ENCODE peak calls at places on chromosomes 3 and 15, in four cellular contexts. Z, B, V and W are unnamed samples.

GRCh38 chr3:183244219-183244618 is 8.8 kb upstream of the B3GNT5 start:
- DNase-seq in Z (peak), B (no peak), V (no peak), W (no peak)

GRCh38 chr15:38195191-38195901 is 57.3 kb upstream of the SPRED1 start:
- DNase-seq in Z (peak), B (no peak), V (no peak), W (no peak)

GRCh38 chr3:103137830-103138229 is 703.0 kb downstream of the ZPLD1 start:
- DNase-seq in Z (no peak), B (no peak), V (no peak), W (no peak)

GRCh38 chr3:46846624-46847542 is 16.4 kb downstream of the MYL3 start:
- DNase-seq in Z (no peak), B (no peak), V (no peak), W (no peak)

GRCh38 chr3:59812778-59813558 is 763.1 kb upstream of the CFAP20DC start:
- DNase-seq in Z (no peak), B (no peak), V (no peak), W (no peak)

GRCh38 chr3:48157950-48158376 is 30.3 kb downstream of the CDC25A start:
- DNase-seq in Z (peak), B (peak), V (peak), W (peak)

GRCh38 chr3:18389108-18389733 is 35.9 kb downstream of the SATB1 start:
- DNase-seq in Z (peak), B (no peak), V (no peak), W (peak)

GRCh38 chr3:165817160-165817709 is 20.0 kb downstream of the BCHE start:
- DNase-seq in Z (no peak), B (no peak), V (no peak), W (no peak)

GRCh38 chr15:69556344-69556743 is 103.7 kb downstream of the RPLP1 start:
- DNase-seq in Z (no peak), B (no peak), V (no peak), W (no peak)

GRCh38 chr3:186057594-186057993 is 51.3 kb downstream of the ETV5 start:
- DNase-seq in Z (no peak), B (peak), V (no peak), W (no peak)

GRCh38 chr3:155302476-155302875 is 9.0 kb upstream of the STRIT1 start:
- DNase-seq in Z (no peak), B (no peak), V (no peak), W (no peak)

GRCh38 chr3:63654246-63654645 is 1.8 kb downstream of the SNTN start:
- DNase-seq in Z (no peak), B (peak), V (no peak), W (no peak)

GRCh38 chr15:52527898-52528464 is 699 bp downstream of the MYO5A start:
- DNase-seq in Z (peak), B (no peak), V (no peak), W (no peak)

GRCh38 chr3:16254933-16255725 is 9.6 kb downstream of the DPH3 start:
- DNase-seq in Z (no peak), B (no peak), V (no peak), W (no peak)

GRCh38 chr15:92921215-92922131 is 21.3 kb downstream of the CHD2 start:
- DNase-seq in Z (no peak), B (no peak), V (no peak), W (no peak)

GRCh38 chr3:196639517-196640500 is at the start of gene NRROS:
- DNase-seq in Z (peak), B (no peak), V (peak), W (no peak)